ENCODE peak calls at places on chromosome 10, in four cellular contexts. D is heart right ventricle, Y is pancreas, I is neural progenitor cell. S is an unnamed sample.

GRCh38 chr10:77818378-77818777 is 108.2 kb downstream of the DLG5 start:
- DNase-seq in D (no peak), Y (no peak), I (no peak), S (no peak)

GRCh38 chr10:131015271-131015670 is 296.2 kb downstream of the TCERG1L start:
- DNase-seq in D (no peak), Y (no peak), I (no peak), S (no peak)

GRCh38 chr10:18261660-18262292 is 121.6 kb downstream of the CACNB2 start:
- DNase-seq in D (no peak), Y (no peak), I (no peak), S (no peak)

GRCh38 chr10:2978111-2978510 is 89.2 kb upstream of the PFKP start:
- DNase-seq in D (no peak), Y (no peak), I (peak; percentile 74), S (no peak)

GRCh38 chr10:119331031-119331430 is 123.7 kb downstream of the GRK5 start:
- DNase-seq in D (peak; percentile 42), Y (no peak), I (no peak), S (no peak)

GRCh38 chr10:49379596-49380410 is 16.1 kb downstream of the DRGX start:
- DNase-seq in D (no peak), Y (no peak), I (no peak), S (no peak)

GRCh38 chr10:13957856-13958255 is 371.1 kb downstream of the PRPF18 start:
- DNase-seq in D (no peak), Y (no peak), I (no peak), S (no peak)

GRCh38 chr10:37643187-37643586 is 214.2 kb downstream of the ZNF248 start:
- DNase-seq in D (no peak), Y (no peak), I (no peak), S (no peak)

GRCh38 chr10:13160934-13161266 is 458 bp upstream of the MCM10 start:
- DNase-seq in D (no peak), Y (no peak), I (no peak), S (no peak)

GRCh38 chr10:122114156-122114747 is 125.3 kb downstream of the TACC2 start:
- DNase-seq in D (peak; percentile 51), Y (no peak), I (no peak), S (peak; percentile 45)

GRCh38 chr10:79148452-79149344 is 79.9 kb downstream of the ZMIZ1 start:
- DNase-seq in D (peak; percentile 84), Y (peak; percentile 55), I (peak; percentile 58), S (peak; percentile 82)

GRCh38 chr10:63633677-63634487 is 112.7 kb downstream of the REEP3 start:
- DNase-seq in D (no peak), Y (no peak), I (peak; percentile 28), S (peak; percentile 27)

DNA sequence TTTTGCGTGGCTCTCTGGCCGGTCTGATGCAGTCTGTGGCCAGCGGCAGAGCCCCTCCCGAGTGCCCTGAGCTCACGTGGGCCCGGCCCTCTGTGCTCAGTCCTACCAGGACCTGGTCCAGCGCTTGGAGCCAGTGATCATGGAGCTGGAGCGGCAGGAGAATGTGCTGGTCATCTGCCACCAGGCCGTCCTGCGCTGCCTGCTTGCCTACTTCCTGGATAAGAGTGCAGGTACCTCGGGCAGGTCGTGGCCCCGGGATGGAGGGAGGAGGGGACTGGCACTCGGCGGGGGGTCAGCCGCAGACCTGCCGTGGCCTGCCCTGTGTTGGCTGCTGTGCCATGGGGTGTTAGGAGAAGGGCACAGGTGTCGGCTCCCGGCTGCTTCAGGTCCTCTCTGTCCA is 20.0 kb downstream of the PFKFB3 start:
- DNase-seq in D (no peak), Y (no peak), I (no peak), S (no peak)
- H3K27ac ChIP-seq in D (no peak overlapping the region), Y (no peak overlapping the region), I (no peak overlapping the region), S (no peak overlapping the region)

GRCh38 chr10:125159932-125160855 is at the start of gene CTBP2:
- DNase-seq in D (peak; percentile 65), Y (peak; percentile 72), I (peak; percentile 85), S (peak; percentile 58)

GRCh38 chr10:125157473-125157865 is 2.9 kb downstream of the CTBP2 start:
- DNase-seq in D (no peak), Y (no peak), I (no peak), S (no peak)

GRCh38 chr10:125158528-125159485 is 1.6 kb downstream of the CTBP2 start:
- DNase-seq in D (peak; percentile 67), Y (no peak), I (peak; percentile 55), S (peak; percentile 54)

GRCh38 chr10:125160856-125161569 is 650 bp upstream of the CTBP2 start:
- DNase-seq in D (peak; percentile 85), Y (peak; percentile 76), I (peak; percentile 97), S (peak; percentile 89)

DNA sequence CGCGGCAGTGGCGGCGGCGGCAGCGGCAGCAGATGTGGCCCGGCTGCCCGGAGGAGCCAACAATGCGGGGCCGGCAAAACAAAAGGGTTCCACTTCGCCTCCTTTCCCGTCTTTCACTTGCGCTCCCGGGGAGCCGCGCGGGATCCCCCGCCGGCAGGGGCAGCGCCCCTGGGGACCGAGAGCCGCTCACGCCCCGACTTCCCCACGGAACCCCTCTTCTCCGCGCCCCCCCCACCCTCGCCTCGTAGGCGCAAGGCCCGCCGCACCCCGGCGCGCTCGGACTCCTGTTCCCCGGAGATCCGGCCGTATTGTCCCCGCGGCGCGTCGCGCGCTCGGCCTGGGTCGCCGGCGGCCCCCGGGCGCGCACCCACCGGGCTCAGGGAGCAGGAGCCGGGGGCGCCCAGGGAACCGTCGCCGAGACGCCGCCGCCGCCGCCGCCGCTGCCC is 854 bp downstream of the CTBP2 start:
- DNase-seq in D (no peak), Y (no peak), I (peak; percentile 71), S (no peak)
- H3K4me3 ChIP-seq in D (peak overlapping the region; percentile 89), Y (peak overlapping the region; percentile 90), I (peak overlapping the region; percentile 93), S (peak overlapping the region; percentile 72)

DNA sequence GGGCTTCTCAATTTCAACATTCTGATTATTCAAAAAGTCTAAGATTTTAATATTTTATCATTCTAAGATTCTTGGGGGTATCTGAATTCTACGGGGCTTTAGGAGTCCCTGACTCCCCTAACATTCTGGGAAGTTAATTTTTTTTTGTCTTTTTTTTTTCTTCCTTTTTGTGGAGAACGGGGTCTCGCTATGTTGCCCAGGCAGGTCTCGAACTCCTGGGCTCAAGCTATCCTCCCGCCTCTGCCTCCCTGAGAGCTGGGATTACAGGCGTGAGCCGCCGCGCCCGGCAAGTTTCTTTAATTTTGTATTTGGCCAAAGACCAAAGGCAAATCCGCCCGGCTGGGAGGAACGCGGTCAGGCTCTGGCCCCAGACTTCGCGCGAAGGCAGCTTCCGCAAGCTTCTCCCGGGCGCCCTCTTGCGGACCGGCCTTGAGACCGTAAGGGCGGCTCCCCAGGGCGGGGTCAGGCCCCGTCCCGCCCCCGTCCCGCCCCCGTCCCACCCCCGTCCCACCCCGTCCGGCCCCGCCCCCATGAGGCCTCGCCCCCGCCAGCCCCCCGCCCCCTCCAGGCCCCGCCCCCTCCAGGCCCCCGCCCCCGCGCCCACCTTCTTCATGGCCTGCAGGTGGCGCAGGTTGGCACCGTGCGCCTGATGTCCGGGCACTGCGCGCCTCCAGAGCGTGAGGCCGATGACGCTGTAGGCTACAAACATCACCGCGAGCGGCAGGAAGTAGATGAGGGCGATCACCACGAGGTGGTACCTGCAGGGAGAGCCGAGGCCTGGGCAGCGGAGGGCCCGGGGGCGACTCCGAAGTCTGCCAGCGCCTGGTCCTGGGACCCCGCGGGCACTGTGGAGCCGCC is 8.2 kb downstream of the TACR2 start:
- DNase-seq in D (peak; percentile 96), Y (peak; percentile 92), I (peak; percentile 98), S (peak; percentile 96)
- H3K27ac ChIP-seq in D (peak overlapping the region; percentile 91), Y (peak overlapping the region; percentile 82), I (no peak overlapping the region), S (peak overlapping the region; percentile 81)

DNA sequence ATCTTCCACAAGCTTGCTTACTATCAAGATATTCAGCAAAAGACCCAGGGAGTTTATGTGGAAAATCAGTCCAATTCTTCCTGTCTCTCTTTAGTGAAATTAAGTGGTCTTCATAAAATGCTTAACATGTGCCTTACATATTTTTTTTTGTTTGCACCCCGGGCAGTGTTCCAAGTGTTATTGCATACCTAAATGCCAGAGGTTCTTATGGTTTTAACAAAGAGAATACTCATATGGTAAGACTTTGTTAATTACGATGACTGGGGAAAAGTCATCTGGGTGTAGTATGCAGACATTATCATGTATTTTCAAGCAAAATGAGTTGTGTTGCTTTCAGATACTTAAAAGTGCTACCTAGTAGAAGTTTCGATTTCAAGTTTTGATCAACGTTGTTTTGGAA is 82.6 kb downstream of the PRKG1 start:
- DNase-seq in D (no peak), Y (no peak), I (no peak), S (no peak)
- H3K4me3 ChIP-seq in D (no peak overlapping the region), Y (no peak overlapping the region), I (no peak overlapping the region), S (no peak overlapping the region)

DNA sequence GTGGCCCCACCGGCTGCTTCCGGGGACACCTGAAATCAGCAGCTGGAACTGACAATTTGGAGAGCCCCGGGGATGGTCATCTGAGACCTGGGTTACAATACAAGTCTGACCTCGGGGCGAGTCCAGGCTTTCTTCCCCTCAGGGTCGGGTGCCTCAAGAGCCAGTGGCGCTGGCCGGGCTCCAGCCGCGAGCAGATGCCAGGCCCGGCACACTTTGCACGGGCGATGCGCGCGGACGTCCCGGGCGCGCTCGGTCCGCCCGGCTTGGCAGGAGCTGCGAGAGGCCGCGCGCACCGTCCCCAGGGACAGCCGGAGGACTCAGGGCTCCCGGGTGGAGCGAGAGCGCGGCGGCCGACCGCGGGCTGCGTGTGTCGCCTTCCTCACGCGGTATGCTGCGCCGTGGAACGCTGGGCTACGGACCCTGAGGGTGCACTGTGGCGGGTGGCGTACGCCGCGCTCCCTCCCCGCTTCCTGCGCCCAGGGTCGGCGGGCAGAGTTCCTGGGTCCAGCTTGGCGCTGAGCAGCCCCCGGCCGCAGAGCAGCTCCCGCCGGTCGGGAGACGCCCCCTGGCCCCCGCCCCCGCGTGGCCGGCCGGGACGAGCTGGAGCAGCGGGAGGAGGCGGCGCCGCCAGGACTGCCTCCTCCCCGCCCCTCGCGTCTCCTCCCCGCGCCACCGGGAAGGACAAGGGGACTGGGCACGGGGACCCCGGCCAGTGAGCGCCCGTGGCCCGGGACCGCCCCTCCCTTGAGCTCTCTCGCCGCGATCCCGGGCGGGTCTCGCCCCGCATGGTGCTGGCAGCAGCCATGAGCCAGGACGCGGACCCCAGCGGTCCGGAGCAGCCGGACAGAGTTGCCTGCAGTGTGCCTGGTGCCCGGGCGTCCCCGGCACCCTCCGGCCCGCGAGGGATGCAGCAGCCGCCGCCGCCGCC is at the start of gene RBM20:
- DNase-seq in D (peak; percentile 59), Y (no peak), I (peak; percentile 82), S (peak; percentile 53)
- H3K27ac ChIP-seq in D (peak within 1 kb of the TSS; percentile 91), Y (no peak within 1 kb of the TSS), I (no peak within 1 kb of the TSS), S (no peak within 1 kb of the TSS)

DNA sequence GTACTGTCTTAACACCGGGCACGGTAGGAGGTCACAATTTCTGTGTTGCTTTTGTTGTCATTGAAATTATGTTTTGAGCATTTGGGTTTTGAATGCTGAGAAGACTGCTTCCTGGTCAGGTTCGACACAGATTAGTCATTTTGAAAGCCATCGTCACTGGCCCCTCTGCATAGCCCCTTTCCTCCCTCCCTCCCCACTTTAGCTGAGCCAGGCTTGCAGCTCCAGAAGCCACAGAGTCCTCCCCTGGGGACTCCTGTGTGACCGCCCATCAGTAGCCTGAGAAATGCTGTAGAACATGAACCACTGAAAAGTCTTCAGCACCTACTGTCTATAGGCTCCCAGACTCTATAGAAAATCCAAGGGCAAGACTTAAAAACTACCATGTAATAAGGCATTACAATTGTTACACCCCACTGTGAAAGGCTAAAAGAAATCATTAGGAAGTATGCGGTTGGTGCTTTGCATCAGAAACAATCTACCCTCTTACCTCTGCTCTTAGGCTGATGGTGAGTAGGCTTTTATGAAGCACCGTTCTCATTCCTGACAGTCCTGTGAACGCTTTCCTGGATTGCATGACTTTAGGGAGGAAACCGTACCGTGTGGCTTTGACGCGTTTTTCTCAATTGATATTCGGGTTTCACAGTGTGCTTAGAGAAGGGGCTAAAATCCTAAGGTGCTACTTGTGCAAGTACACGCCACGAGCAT is 24.8 kb downstream of the JCAD start:
- DNase-seq in D (no peak), Y (no peak), I (no peak), S (no peak)
- H3K4me3 ChIP-seq in D (no peak overlapping the region), Y (no peak overlapping the region), I (no peak overlapping the region), S (no peak overlapping the region)

S was measured in thyroid gland.